ENCODE peak calls at places on chromosome 15, in five cellular contexts. P is GM12878, U is A549, Z is H1, R is HCT116. J is an unnamed sample.
A peak's percentile ranks its signal among the peaks of the same experiment; 100 is the strongest.

GRCh38 chr15:96421211-96421610 is 90.7 kb downstream of the NR2F2 start:
- DNase-seq in P (no peak), U (no peak), Z (no peak), R (no peak), J (peak; percentile 61)

GRCh38 chr15:66835558-66835878 is 133.5 kb downstream of the SMAD6 start:
- DNase-seq in P (peak; percentile 39), U (no peak), Z (no peak), R (no peak), J (peak; percentile 19)

GRCh38 chr15:63050737-63051700 is 8.5 kb downstream of the TPM1 start:
- DNase-seq in P (no peak), U (no peak), Z (no peak), R (no peak), J (peak; percentile 88)

GRCh38 chr15:73273181-73274002 is 95.4 kb downstream of the HCN4 start:
- DNase-seq in P (no peak), U (peak; percentile 69), Z (peak; percentile 15), R (peak; percentile 15), J (peak; percentile 67)

GRCh38 chr15:99537344-99537743 is 28.4 kb upstream of the MEF2A start:
- DNase-seq in P (no peak), U (no peak), Z (no peak), R (no peak), J (peak; percentile 13)

GRCh38 chr15:91871797-91872196 is 18.3 kb downstream of the SLCO3A1 start:
- DNase-seq in P (no peak), U (no peak), Z (no peak), R (no peak), J (no peak)

GRCh38 chr15:67940324-67940719 is 100.5 kb upstream of the RNU6-1 start:
- DNase-seq in P (no peak), U (no peak), Z (no peak), R (no peak), J (no peak)

GRCh38 chr15:40936709-40937666 is 7.8 kb downstream of the DLL4 start:
- DNase-seq in P (no peak), U (no peak), Z (no peak), R (no peak), J (peak; percentile 74)

GRCh38 chr15:63048115-63048985 is 5.8 kb downstream of the TPM1 start:
- DNase-seq in P (peak; percentile 28), U (peak; percentile 96), Z (peak; percentile 90), R (peak; percentile 70), J (peak; percentile 92)

GRCh38 chr15:100940785-100941379 is 21.7 kb downstream of the LRRK1 start:
- DNase-seq in P (no peak), U (no peak), Z (no peak), R (no peak), J (no peak)

GRCh38 chr15:57785959-57786358 is 79.4 kb downstream of the POLR2M start:
- DNase-seq in P (no peak), U (no peak), Z (no peak), R (no peak), J (no peak)

GRCh38 chr15:61124195-61124594 is 104.9 kb downstream of the RORA start:
- DNase-seq in P (no peak), U (no peak), Z (no peak), R (no peak), J (no peak)

GRCh38 chr15:23420806-23421575 is 26.1 kb downstream of the GOLGA6L2 start:
- DNase-seq in P (no peak), U (no peak), Z (no peak), R (no peak), J (no peak)

GRCh38 chr15:74378853-74379252 is 11.4 kb upstream of the CYP11A1 start:
- DNase-seq in P (no peak), U (no peak), Z (no peak), R (no peak), J (peak; percentile 77)

GRCh38 chr15:87619161-87619960 is 637.2 kb downstream of the NTRK3 start:
- DNase-seq in P (no peak), U (no peak), Z (no peak), R (no peak), J (peak; percentile 44)

GRCh38 chr15:60708684-60709083 is 229.7 kb upstream of the ICE2 start:
- DNase-seq in P (no peak), U (no peak), Z (no peak), R (no peak), J (peak; percentile 99)

GRCh38 chr15:92097473-92098178 is 244.1 kb downstream of the SLCO3A1 start:
- DNase-seq in P (peak; percentile 20), U (peak; percentile 72), Z (no peak), R (peak; percentile 16), J (peak; percentile 46)

GRCh38 chr15:31557899-31558298 is 231.3 kb downstream of the KLF13 start:
- DNase-seq in P (no peak), U (no peak), Z (no peak), R (no peak), J (no peak)

GRCh38 chr15:35481064-35481463 is 64.9 kb downstream of the DPH6 start:
- DNase-seq in P (no peak), U (no peak), Z (no peak), R (no peak), J (no peak)

DNA sequence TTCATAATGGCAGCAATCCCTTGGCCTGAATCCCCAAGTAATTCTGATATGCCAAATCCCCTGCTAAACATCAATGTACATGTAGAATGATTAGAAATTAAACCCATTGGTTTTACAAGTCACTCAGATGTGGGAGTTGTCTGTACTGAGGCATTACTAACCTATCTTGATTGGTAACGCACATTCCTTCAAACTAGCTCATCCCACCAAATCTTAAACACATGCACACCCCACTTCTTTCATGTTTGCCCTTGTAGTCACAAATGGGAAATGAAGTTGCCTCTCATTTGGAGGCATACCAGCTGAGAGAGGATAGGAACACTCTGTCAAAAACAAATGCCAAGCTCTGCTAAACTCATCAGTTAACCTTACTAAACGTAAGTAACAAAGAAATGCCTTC is 29.1 kb upstream of the MAN2C1 start:
- DNase-seq in P (no peak), U (no peak), Z (no peak), R (no peak), J (peak; percentile 54)
- TF ChIP-seq CEBPB in P (no peak), U (no peak), Z (no peak), R (no peak), J (no peak)

GRCh38 chr15:89362203-89363101 is 27.8 kb upstream of the POLG start:
- DNase-seq in P (no peak), U (no peak), Z (no peak), R (no peak), J (no peak)
- TF ChIP-seq CEBPB in P (no peak), U (no peak), Z (no peak), R (no peak), J (no peak)

GRCh38 chr15:38252481-38253311 is at the start of gene SPRED1:
- DNase-seq in P (no peak), U (no peak), Z (no peak), R (no peak), J (peak; percentile 48)

GRCh38 chr15:38255690-38256089 is 3.1 kb downstream of the SPRED1 start:
- DNase-seq in P (no peak), U (no peak), Z (no peak), R (no peak), J (no peak)

GRCh38 chr15:38253448-38253847 is 812 bp downstream of the SPRED1 start:
- DNase-seq in P (no peak), U (no peak), Z (no peak), R (peak; percentile 28), J (peak; percentile 75)

GRCh38 chr15:38251726-38252480 is 733 bp upstream of the SPRED1 start:
- DNase-seq in P (peak; percentile 55), U (peak; percentile 41), Z (peak; percentile 91), R (peak; percentile 96), J (peak; percentile 99)

GRCh38 chr15:38254065-38254883 is 1.6 kb downstream of the SPRED1 start:
- DNase-seq in P (peak; percentile 39), U (peak; percentile 31), Z (no peak), R (peak; percentile 51), J (peak; percentile 68)
- TF ChIP-seq CEBPB in P (no peak), U (no peak), Z (no peak), R (no peak), J (no peak)

GRCh38 chr15:77311618-77312398 is 108.1 kb downstream of the PEAK1 start:
- DNase-seq in P (no peak), U (no peak), Z (no peak), R (no peak), J (no peak)

GRCh38 chr15:77311020-77311419 is 108.9 kb downstream of the PEAK1 start:
- DNase-seq in P (no peak), U (no peak), Z (no peak), R (no peak), J (no peak)

DNA sequence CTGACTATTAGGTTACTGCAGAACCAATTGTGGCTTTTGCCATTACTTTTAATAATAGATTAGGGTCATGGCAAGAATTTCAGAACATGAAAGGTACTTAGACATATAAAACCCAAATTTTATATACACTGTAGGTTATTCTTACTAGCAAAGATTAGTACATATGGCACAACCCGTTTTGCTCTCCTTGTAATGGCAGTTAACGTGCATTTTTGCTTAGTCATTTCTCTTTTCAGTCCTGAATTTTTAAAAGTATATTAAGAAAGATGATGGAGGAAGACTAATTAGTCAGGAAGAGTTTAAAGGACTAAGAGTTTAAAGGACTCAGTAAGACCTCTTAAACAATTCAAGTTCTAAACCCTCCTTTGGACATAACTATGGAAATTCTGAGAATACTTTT is 114.0 kb downstream of the PEAK1 start:
- DNase-seq in P (no peak), U (no peak), Z (no peak), R (no peak), J (no peak)
- TF ChIP-seq CEBPB in P (no peak), U (no peak), Z (no peak), R (no peak), J (no peak)

DNA sequence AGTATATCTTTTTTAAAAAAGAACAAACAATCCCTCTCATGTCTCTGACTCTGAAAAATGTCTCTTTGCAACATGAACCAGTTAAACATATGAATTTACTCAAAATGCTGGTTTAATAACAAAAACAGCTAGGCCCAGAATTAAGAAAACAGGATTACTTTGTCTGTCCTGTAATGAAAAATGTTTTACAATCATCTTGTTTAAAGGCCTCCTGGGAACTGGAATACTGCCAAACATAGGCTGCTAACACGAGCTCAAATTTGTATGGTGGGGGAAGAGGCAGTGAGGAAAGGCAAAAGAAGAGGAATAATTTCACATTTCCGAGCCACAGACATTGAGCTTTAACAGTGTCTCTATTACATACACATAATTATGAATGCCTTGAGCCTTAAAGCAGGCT is 61.7 kb upstream of the PPIB start:
- DNase-seq in P (no peak), U (no peak), Z (no peak), R (no peak), J (peak; percentile 66)
- TF ChIP-seq CEBPB in P (no peak), U (no peak), Z (no peak), R (no peak), J (no peak)

GRCh38 chr15:84829428-84829827 is 12.3 kb downstream of the ALPK3 start:
- DNase-seq in P (no peak), U (no peak), Z (no peak), R (no peak), J (no peak)
- TF ChIP-seq CEBPB in P (no peak), U (no peak), Z (no peak), R (no peak), J (no peak)

J was measured in IMR-90.